ENCODE peak calls at places on chromosomes 7 and 10, in six cellular contexts. L is Peyer's patch; S is mesenchymal stem cell; I is uterus; A is CD8-positive, alpha-beta memory T cell; T is breast epithelium. J is an unnamed sample. For H3K27me3, the result is how much of the 10 kb centered on the place peaks cover.

GRCh38 chr7:138886501-138886917 is 88.5 kb upstream of the ATP6V0A4 start:
- DNase-seq in L (no peak), S (peak), I (no peak), A (no peak), T (no peak), J (peak)

GRCh38 chr7:112052507-112052906 is 153.7 kb downstream of the DOCK4 start:
- DNase-seq in L (no peak), S (no peak), I (no peak), A (no peak), T (no peak), J (no peak)

GRCh38 chr7:17109017-17109416 is 189.4 kb upstream of the AHR start:
- DNase-seq in L (no peak), S (no peak), I (no peak), A (no peak), T (no peak), J (no peak)

GRCh38 chr10:62464308-62464707 is 90.1 kb downstream of the ZNF365 start:
- DNase-seq in L (no peak), S (peak), I (no peak), A (no peak), T (no peak), J (no peak)

GRCh38 chr10:101797403-101798059 is 14.3 kb upstream of the NPM3 start:
- DNase-seq in L (no peak), S (no peak), I (no peak), A (no peak), T (no peak), J (no peak)

GRCh38 chr7:137992042-137992737 is 9.7 kb downstream of the CREB3L2 start:
- DNase-seq in L (no peak), S (peak), I (no peak), A (no peak), T (no peak), J (no peak)

GRCh38 chr7:44275829-44276570 is 49.4 kb downstream of the CAMK2B start:
- DNase-seq in L (peak), S (peak), I (no peak), A (peak), T (no peak), J (no peak)

GRCh38 chr10:131641231-131641630 is 259.6 kb upstream of the PPP2R2D start:
- DNase-seq in L (no peak), S (no peak), I (no peak), A (no peak), T (no peak), J (peak)

GRCh38 chr7:122944682-122945303 is 50.7 kb downstream of the TAS2R16 start:
- DNase-seq in L (no peak), S (no peak), I (no peak), A (no peak), T (no peak), J (no peak)

GRCh38 chr10:70476249-70477035 is 2.1 kb upstream of the PALD1 start:
- DNase-seq in L (no peak), S (no peak), I (no peak), A (no peak), T (no peak), J (no peak)
- H3K27me3 ChIP-seq in L (under half), S (half or more), I (under half), A (under half), T (under half), J (under half)

DNA sequence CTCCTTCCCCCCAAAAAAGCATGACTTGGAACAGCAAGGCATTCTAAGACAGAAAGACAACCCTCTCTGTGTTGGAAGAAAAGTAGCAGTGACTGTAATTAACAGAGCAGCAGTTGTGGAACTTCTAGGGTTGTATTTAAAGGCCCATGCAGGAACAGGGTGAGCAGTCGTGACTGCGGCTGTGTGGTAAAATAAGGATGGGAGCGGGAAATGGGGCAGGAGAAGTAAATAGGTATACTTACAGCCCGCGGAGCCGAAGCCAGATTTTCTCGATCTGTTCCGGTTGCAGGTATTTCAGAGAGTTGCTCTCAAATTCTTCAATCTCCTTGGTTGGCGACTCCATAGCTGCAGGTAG is 179 bp downstream of the PDE1C start:
- DNase-seq in L (no peak), S (peak), I (no peak), A (no peak), T (no peak), J (no peak)
- H3K27me3 ChIP-seq in L (under half), S (under half), I (under half), A (under half), T (under half), J (under half)

DNA sequence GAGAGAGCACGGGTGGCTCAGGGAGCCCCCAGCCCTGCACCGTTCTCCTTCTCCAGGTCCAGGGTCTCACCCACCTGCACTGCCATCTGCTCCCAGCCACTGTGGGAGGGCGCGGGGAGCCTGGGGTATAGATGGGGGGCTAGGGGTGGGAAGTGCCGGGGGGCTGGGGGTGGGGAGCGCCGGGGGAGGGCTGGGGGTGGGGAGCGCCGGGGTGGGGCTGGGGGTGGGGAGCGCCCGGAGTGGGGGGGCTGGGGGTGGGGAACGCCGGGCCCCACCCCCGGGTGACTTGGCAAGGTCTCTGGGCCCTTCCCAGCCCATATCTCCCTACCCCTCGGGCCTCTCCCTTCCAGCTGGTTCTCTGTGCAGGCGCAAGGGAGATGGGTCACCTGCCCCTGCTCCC is at the start of gene GRIFIN:
- DNase-seq in L (no peak), S (no peak), I (no peak), A (no peak), T (no peak), J (no peak)
- H3K27me3 ChIP-seq in L (under half), S (under half), I (under half), A (under half), T (under half), J (under half)

GRCh38 chr7:101374990-101375389 is 12.3 kb downstream of the COL26A1 start:
- DNase-seq in L (no peak), S (no peak), I (no peak), A (no peak), T (no peak), J (no peak)

GRCh38 chr7:101378808-101379207 is 16.1 kb downstream of the COL26A1 start:
- DNase-seq in L (no peak), S (peak), I (no peak), A (no peak), T (no peak), J (no peak)

GRCh38 chr7:101377189-101377736 is 14.6 kb downstream of the COL26A1 start:
- DNase-seq in L (no peak), S (no peak), I (no peak), A (no peak), T (no peak), J (no peak)

GRCh38 chr7:101370836-101371235 is 8.2 kb downstream of the COL26A1 start:
- DNase-seq in L (no peak), S (no peak), I (no peak), A (no peak), T (no peak), J (no peak)

DNA sequence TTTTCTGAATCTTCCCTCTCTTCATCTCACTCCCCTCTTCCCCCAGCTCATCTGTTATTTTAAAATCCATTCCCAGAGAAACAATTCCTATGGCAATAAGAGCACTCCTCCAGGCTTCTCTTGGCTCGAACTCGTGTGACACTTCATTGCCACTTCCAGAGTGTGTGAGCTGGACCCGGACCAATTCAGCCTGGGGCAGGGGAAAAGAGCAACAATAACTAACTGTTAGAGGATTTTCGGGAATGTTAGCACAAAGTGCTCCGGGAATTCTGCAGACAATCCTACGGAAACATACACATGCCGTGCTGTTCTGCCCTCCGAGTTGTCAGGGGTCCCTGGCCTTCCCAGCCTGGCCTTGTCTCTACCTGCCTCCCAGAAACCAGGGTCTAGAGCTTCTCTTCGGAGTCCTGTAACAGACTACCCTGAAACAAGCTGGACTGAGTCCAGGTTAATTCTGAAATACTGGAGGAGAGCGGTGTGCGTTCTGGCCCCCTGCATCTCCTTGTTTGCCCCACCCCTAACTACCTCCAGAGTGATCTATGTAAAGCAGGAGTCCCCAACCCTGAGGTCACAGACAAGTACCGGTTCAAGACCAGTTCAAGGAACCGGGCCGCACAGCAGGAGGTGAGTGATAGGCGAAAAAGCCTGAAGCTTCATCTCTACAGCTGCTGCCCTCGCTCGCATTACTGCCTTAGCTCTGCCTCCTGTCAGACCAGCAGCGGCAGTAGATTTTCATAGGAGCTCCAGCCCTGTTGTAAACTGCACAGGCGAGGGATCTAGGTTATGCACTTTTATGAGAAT is 11.3 kb downstream of the COL26A1 start:
- DNase-seq in L (no peak), S (no peak), I (no peak), A (no peak), T (peak), J (no peak)
- H3K27me3 ChIP-seq in L (under half), S (half or more), I (under half), A (under half), T (under half), J (under half)

DNA sequence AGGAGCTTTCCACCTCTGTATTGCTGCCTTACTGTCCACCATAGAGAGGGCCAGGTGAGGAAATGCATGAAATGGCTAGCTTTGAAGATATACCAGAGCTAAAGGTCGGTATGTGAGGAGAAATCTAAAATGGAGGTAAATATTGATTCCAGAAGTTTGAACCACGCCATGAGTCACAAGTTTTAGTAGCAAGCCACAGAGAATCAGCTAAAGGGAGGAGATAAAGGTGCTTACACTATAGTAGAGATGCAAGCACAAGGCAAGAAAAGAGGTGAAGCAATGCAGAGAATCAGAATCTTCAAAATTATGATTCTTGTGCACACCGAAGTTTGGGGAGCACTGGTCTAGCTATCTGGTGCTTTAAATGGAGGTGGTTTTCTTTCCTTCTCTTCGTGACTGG is 3.0 kb upstream of the GSAP start:
- DNase-seq in L (no peak), S (no peak), I (no peak), A (no peak), T (no peak), J (no peak)
- H3K27me3 ChIP-seq in L (under half), S (under half), I (under half), A (under half), T (under half), J (under half)

GRCh38 chr10:125299476-125299875 is 139.1 kb upstream of the CTBP2 start:
- DNase-seq in L (no peak), S (no peak), I (no peak), A (no peak), T (no peak), J (no peak)

GRCh38 chr10:125294109-125294508 is 133.7 kb upstream of the CTBP2 start:
- DNase-seq in L (no peak), S (no peak), I (no peak), A (no peak), T (no peak), J (no peak)

GRCh38 chr10:125291841-125292240 is 131.5 kb upstream of the CTBP2 start:
- DNase-seq in L (no peak), S (no peak), I (no peak), A (no peak), T (no peak), J (no peak)

GRCh38 chr10:125296598-125296997 is 136.2 kb upstream of the CTBP2 start:
- DNase-seq in L (no peak), S (no peak), I (no peak), A (no peak), T (no peak), J (no peak)
- H3K27me3 ChIP-seq in L (under half), S (under half), I (under half), A (under half), T (under half), J (under half)

GRCh38 chr10:14332895-14333294 is 2.2 kb upstream of the FRMD4A start:
- DNase-seq in L (no peak), S (no peak), I (no peak), A (no peak), T (no peak), J (no peak)
- H3K27me3 ChIP-seq in L (under half), S (half or more), I (under half), A (under half), T (under half), J (under half)

DNA sequence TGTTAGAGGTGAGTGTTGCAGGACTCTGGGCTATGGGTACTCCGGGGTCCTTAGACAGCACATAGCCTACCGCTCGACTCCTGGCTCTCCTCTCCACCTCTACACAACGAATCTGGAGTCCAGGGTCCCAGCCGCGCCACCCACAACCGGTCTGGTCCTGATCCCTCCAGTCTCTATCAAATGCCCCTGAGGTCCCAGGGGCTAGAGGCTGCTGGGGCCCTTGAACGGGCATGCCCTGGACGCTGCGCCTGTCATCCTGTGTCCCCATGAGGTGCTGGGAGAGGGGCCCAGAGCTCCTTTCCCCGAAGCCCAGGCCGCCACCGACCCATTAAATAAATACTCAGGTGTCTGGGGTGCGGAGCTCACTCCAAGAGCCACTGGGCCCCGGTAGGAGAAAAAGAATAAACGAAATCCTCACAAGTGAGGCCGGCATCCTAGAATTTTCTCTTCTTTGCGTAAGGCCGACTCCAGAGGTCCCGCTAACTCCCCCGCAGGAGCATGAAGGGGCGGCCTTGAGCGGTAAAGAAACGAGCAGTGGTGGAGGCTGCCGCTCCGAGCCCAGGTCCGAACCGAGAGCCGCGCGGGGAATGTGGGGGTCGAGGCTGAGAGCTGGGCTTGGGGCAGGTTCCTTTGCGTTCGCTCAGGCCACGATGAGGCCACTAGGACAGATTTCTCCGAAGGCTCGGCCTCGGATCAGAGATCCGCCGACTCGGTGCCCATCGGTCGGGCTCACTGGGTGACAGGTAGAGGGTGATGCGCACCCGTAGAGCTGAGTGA is 166.7 kb downstream of the NRF1 start:
- DNase-seq in L (no peak), S (no peak), I (no peak), A (no peak), T (no peak), J (no peak)
- H3K27me3 ChIP-seq in L (under half), S (half or more), I (under half), A (under half), T (half or more), J (under half)

GRCh38 chr10:100735345-100736143 is 9.8 kb upstream of the PAX2 start:
- DNase-seq in L (no peak), S (no peak), I (no peak), A (no peak), T (no peak), J (no peak)

GRCh38 chr10:100736144-100736808 is 9.1 kb upstream of the PAX2 start:
- DNase-seq in L (no peak), S (no peak), I (no peak), A (no peak), T (no peak), J (no peak)

GRCh38 chr10:100733319-100733718 is 12.1 kb upstream of the PAX2 start:
- DNase-seq in L (no peak), S (no peak), I (no peak), A (no peak), T (no peak), J (no peak)

GRCh38 chr10:100735087-100735344 is 10.4 kb upstream of the PAX2 start:
- DNase-seq in L (no peak), S (no peak), I (no peak), A (no peak), T (no peak), J (no peak)

GRCh38 chr10:100734295-100735086 is 10.9 kb upstream of the PAX2 start:
- DNase-seq in L (no peak), S (no peak), I (no peak), A (no peak), T (no peak), J (no peak)
- H3K27me3 ChIP-seq in L (half or more), S (half or more), I (under half), A (half or more), T (half or more), J (under half)

GRCh38 chr10:89206402-89207180 is 526 bp downstream of the CH25H start:
- DNase-seq in L (peak), S (no peak), I (peak), A (peak), T (peak), J (peak)

GRCh38 chr10:89207181-89207800 is at the start of gene CH25H:
- DNase-seq in L (peak), S (peak), I (peak), A (peak), T (peak), J (no peak)

GRCh38 chr10:89202033-89202425 is 5.1 kb downstream of the CH25H start:
- DNase-seq in L (no peak), S (no peak), I (no peak), A (no peak), T (no peak), J (no peak)

GRCh38 chr10:89203237-89203636 is 3.9 kb downstream of the CH25H start:
- DNase-seq in L (no peak), S (peak), I (no peak), A (no peak), T (no peak), J (no peak)

DNA sequence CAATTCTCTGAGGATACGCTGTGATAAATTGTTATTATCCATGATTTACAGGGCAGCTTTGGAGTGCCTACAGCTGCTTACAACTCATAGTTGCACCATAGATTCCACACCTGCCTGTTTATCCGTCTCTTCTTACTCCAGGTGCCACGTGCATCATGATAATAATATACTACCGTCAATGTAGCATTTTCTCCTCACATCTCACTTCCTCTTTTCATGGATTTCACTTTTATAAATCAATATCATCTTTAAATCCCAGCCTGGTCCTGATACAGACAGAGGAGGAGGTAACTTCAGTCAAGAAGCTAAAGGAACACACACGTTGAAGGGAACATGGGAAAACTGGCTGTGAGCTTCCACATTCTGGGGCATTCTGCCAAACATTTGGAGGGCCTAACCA is 2.5 kb downstream of the CH25H start:
- DNase-seq in L (no peak), S (no peak), I (no peak), A (no peak), T (no peak), J (no peak)
- H3K27me3 ChIP-seq in L (under half), S (under half), I (under half), A (under half), T (under half), J (under half)

J was measured in GM06990.